ENCODE peak calls at places on chromosomes 1 and 21, in seven cellular contexts. W is stomach; D is H7; Q is mesenchymal stem cell; N is stimulated activated CD4-positive, alpha-beta T cell treated with anti-CD3 and anti-CD28 coated beads, Interleukin-4, amount 100 ng/mL, for 1 hour; M is activated CD8-positive, alpha-beta memory T cell treated with anti-CD3 and anti-CD28 coated beads, Interleukin-2, amount 10 ng/mL, durations not matched to agents 7 days and 5 days; G is GOT3. K is an unnamed sample.

GRCh38 chr1:32761253-32761877 is 55.8 kb downstream of the YARS1 start:
- DNase-seq in M (no peak), G (no peak), Q (peak; percentile 83), W (peak; percentile 90), N (peak; percentile 38), D (peak; percentile 68), K (peak; percentile 80)

GRCh38 chr1:180881806-180882509 is 30.7 kb upstream of the KIAA1614 start:
- DNase-seq in M (no peak), N (no peak), Q (peak; percentile 68), W (no peak), G (no peak), D (peak; percentile 47), K (no peak)

GRCh38 chr1:26290061-26290415 is 10.2 kb downstream of the SH3BGRL3 start:
- DNase-seq in Q (no peak), G (no peak), D (no peak), W (no peak), N (no peak), M (peak; percentile 68), K (no peak)

GRCh38 chr1:208541225-208541855 is 297.2 kb upstream of the PLXNA2 start:
- DNase-seq in D (no peak), N (no peak), M (peak; percentile 56), Q (no peak), W (no peak), G (no peak), K (no peak)

GRCh38 chr1:169307176-169307575 is 60.4 kb downstream of the NME7 start:
- DNase-seq in N (no peak), M (no peak), D (no peak), W (no peak), G (no peak), Q (no peak), K (no peak)

GRCh38 chr1:25477448-25478034 is 46.8 kb downstream of the MACO1 start:
- DNase-seq in M (no peak), Q (no peak), W (no peak), G (no peak), N (no peak), D (no peak), K (no peak)

GRCh38 chr1:77514871-77515776 is 167.3 kb downstream of the ZZZ3 start:
- DNase-seq in M (no peak), G (no peak), W (no peak), D (peak; percentile 56), N (no peak), Q (peak; percentile 72), K (no peak)

GRCh38 chr1:161098161-161099068 is at the start of gene KLHDC9:
- DNase-seq in D (peak; percentile 97), N (peak; percentile 57), W (peak; percentile 85), G (peak; percentile 27), Q (peak; percentile 84), M (peak; percentile 90), K (peak; percentile 94)

GRCh38 chr21:44530903-44531605 is 8.9 kb downstream of the KRTAP10-1 start:
- DNase-seq in W (no peak), N (no peak), D (peak; percentile 38), G (no peak), Q (no peak), M (no peak), K (peak; percentile 56)

GRCh38 chr1:38559180-38559874 is 300.2 kb downstream of the RRAGC start:
- DNase-seq in G (no peak), D (peak; percentile 73), Q (no peak), M (peak; percentile 95), W (peak; percentile 65), N (peak; percentile 63), K (peak; percentile 84)